ENCODE peak calls at places on chromosomes 16 and 17, in four cellular contexts. N, X, C and P are unnamed samples.

GRCh38 chr17:36653374-36653773 is 52.0 kb downstream of the MRM1 start:
- DNase-seq in C (no peak), X (no peak), N (no peak), P (no peak)

GRCh38 chr16:23368469-23368868 is 66.4 kb downstream of the SCNN1B start:
- DNase-seq in X (no peak), C (no peak), N (no peak), P (no peak)

GRCh38 chr16:12573730-12574383 is 229.8 kb downstream of the CPPED1 start:
- DNase-seq in C (no peak), N (peak), X (no peak), P (no peak)

GRCh38 chr16:11386054-11386680 is 40.9 kb downstream of the RMI2 start:
- DNase-seq in C (no peak), X (no peak), N (no peak), P (no peak)

GRCh38 chr17:35129154-35129972 is 7.9 kb downstream of the FNDC8 start:
- DNase-seq in X (no peak), C (no peak), N (no peak), P (no peak)

GRCh38 chr16:72952404-72953301 is 95.3 kb downstream of the ZFHX3 start:
- DNase-seq in X (no peak), N (no peak), C (no peak), P (no peak)

GRCh38 chr16:10935491-10935890 is 6.8 kb downstream of the DEXI start:
- DNase-seq in X (no peak), C (no peak), N (no peak), P (no peak)

GRCh38 chr16:89217388-89218191 is at the start of gene ZNF778:
- DNase-seq in X (peak), N (peak), C (peak), P (peak)

GRCh38 chr16:4617880-4618279 is 3.2 kb upstream of the UBALD1 start:
- DNase-seq in C (no peak), X (no peak), N (no peak), P (no peak)

GRCh38 chr16:85458952-85459351 is 154.2 kb upstream of the GSE1 start:
- DNase-seq in C (no peak), X (no peak), N (no peak), P (no peak)

GRCh38 chr17:37609170-37610040 is at the start of gene SYNRG:
- DNase-seq in C (peak), X (peak), N (peak), P (peak)

GRCh38 chr17:21304091-21304490 is 19.6 kb downstream of the MAP2K3 start:
- DNase-seq in C (no peak), N (no peak), X (no peak), P (no peak)

GRCh38 chr16:89861648-89862047 is 11.7 kb upstream of the TCF25 start:
- DNase-seq in N (no peak), C (no peak), X (no peak), P (no peak)

GRCh38 chr17:17736205-17737183 is 55.2 kb downstream of the RAI1 start:
- DNase-seq in X (no peak), N (no peak), C (no peak), P (no peak)

GRCh38 chr17:75847595-75848522 is 3.7 kb upstream of the UNC13D start:
- DNase-seq in X (no peak), N (no peak), C (no peak), P (no peak)

GRCh38 chr17:11807606-11808005 is 189.7 kb downstream of the ZNF18 start:
- DNase-seq in N (no peak), X (no peak), C (no peak), P (peak)

GRCh38 chr16:30731411-30731810 is 16.8 kb upstream of the PHKG2 start:
- DNase-seq in N (no peak), X (no peak), C (no peak), P (no peak)

GRCh38 chr17:35536664-35537160 is 766 bp downstream of the SLFN12L start:
- DNase-seq in N (no peak), C (no peak), X (no peak), P (no peak)

GRCh38 chr16:57688987-57689771 is 5.4 kb upstream of the DRC7 start:
- DNase-seq in X (no peak), C (no peak), N (no peak), P (no peak)

GRCh38 chr17:2299136-2299535 is 4.4 kb downstream of the SMG6 start:
- DNase-seq in C (no peak), X (no peak), N (no peak), P (no peak)

GRCh38 chr16:73319747-73320146 is 271.8 kb upstream of the ZFHX3 start:
- DNase-seq in X (no peak), N (no peak), C (no peak), P (no peak)

GRCh38 chr16:51637744-51638100 is 486.7 kb upstream of the SALL1 start:
- DNase-seq in X (no peak), N (no peak), C (no peak), P (no peak)

GRCh38 chr17:20998571-20999043 is 44.2 kb downstream of the USP22 start:
- DNase-seq in C (no peak), X (no peak), N (no peak), P (no peak)

GRCh38 chr17:49578963-49579500 is 3.4 kb downstream of the NXPH3 start:
- DNase-seq in X (no peak), C (no peak), N (no peak), P (no peak)

GRCh38 chr17:40561294-40561870 is 3.9 kb downstream of the CCR7 start:
- DNase-seq in C (no peak), X (no peak), N (no peak), P (peak)

GRCh38 chr17:12386240-12386639 is 279.4 kb upstream of the MYOCD start:
- DNase-seq in X (no peak), C (no peak), N (no peak), P (peak)